ENCODE peak calls at places on chromosomes 2 and 18, in four cellular contexts. E is brain microvascular endothelial cell, G is glutamatergic neuron, I is upper lobe of left lung. O is an unnamed sample.
A peak's percentile ranks its signal among the peaks of the same experiment; 100 is the strongest.

GRCh38 chr2:48530033-48530804 is at the start of gene STON1:
- DNase-seq in E (no peak), G (peak; percentile 55), I (peak; percentile 59), O (peak; percentile 17)

GRCh38 chr2:119352357-119352756 is 14.3 kb downstream of the C2orf76 start:
- DNase-seq in G (no peak), E (no peak), I (no peak), O (no peak)

GRCh38 chr18:28044036-28044435 is 132.9 kb downstream of the CDH2 start:
- DNase-seq in I (no peak), E (no peak), G (no peak), O (no peak)

GRCh38 chr2:228535396-228535795 is 353.9 kb upstream of the SPHKAP start:
- DNase-seq in I (no peak), G (no peak), E (no peak), O (no peak)

GRCh38 chr18:47323158-47323557 is 71.7 kb upstream of the SKOR2 start:
- DNase-seq in E (peak; percentile 0), G (no peak), I (no peak), O (no peak)

GRCh38 chr2:233566141-233566956 is at the start of gene USP40:
- DNase-seq in G (peak; percentile 88), I (peak; percentile 93), E (peak; percentile 86), O (peak; percentile 33)

GRCh38 chr2:43882312-43882711 is 43.5 kb downstream of the ABCG8 start:
- DNase-seq in G (no peak), I (no peak), E (no peak), O (no peak)

GRCh38 chr2:3461781-3462492 is 57.4 kb downstream of the ADI1 start:
- DNase-seq in I (peak; percentile 15), G (no peak), E (no peak), O (no peak)

DNA sequence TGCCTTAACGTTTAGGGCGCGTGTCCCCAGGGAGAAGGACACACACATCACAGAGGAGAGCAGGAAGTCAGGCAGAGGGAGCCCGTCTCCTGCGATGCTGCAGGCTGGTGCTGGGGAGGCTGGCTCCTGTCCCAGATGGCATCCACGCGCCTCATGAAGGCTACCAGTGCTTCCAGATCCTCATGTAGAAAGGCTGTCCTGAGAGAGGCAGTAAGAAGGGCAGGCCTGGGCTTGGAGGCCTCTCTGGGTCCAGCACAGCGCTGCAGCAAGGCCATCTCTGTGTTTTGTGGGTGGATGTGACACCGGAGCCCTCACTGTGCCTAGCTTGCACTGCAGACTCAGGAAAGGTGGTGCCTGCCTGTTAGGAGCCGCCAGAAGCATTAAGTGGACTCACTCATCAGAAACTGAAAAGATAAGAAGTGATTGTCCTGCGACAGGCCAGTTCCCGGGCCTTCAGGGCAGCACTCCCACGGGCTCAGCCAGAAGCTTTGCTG is 62.7 kb downstream of the FAM168B start:
- DNase-seq in G (no peak), E (no peak), I (no peak), O (no peak)
- TF ChIP-seq CTCF in G (no peak), E (no peak), I (no peak), O (no peak)

DNA sequence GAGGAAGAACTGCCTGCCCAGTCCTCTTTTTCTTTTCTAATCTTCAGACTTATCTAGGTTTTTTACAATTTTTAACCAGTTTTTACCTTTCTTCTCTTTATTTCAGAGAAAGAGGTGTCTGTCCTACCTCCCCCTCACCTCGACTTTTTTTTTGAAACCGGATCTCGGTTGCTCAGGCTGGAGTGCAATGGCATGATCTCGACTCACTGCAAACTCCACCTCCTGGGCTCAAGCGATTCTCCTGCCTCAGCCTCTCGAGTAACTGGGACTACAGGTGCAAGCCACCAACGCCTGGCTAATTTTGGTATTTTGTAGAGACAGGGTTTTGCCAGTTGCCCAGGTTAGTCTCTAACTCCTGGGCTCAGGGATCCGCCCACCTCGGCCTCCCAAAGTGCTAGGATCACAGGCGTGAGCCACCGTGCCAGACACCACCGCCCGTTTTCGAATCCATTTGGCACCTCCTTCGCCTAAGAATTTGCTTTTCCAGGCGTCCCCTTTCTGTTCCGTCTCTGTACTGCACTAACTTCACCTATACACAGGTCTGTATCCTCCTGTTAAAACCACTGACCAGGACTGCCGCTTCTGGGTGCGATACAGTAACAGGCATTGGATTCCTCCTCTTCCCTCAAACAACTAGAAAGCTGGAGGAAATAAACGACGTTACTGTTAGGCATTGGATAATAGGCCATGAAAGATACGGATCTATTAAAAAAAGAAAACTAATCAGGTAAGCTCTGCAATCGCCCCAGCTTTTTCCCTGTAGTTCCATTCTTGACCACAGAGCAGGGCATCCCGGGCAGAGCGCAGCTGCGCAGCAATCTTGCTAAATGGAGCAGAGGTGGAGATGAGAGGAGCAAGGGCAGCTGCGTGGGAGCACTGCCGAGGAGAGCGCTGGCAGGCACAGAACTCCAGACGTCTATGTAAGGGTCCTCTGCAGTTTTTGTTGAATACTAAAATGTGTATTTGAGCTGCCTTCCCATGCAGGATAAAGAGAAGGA is 69.9 kb downstream of the ZC3H6 start:
- DNase-seq in E (no peak), I (no peak), G (no peak), O (no peak)
- TF ChIP-seq CTCF in E (no peak), I (no peak), G (peak; percentile 30), O (no peak)

GRCh38 chr2:192029089-192029488 is 165.6 kb downstream of the TMEFF2 start:
- DNase-seq in I (no peak), E (peak; percentile 21), G (peak; percentile 44), O (no peak)
- TF ChIP-seq CTCF in I (no peak), E (peak; percentile 60), G (no peak), O (no peak)

DNA sequence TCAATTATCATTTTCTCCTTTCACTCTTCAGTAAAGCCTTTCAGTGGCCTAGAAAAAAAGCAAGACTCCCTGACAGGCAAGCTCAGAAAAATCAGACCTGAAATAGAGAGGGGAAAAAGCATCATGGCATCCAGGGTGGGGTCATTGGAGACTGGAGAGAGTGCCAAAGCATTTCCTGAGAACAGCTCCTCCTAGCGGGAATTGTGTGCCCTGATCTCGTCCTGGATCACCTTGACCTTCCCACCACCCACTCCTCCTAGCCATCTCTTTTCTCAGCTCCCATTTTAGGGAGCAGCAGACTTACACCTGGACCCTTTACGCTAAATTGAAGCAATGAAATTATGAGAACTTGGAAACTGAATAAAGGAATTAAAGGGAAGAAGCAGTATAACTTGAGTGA is 176.6 kb downstream of the VWC2L start:
- DNase-seq in E (no peak), I (no peak), G (peak; percentile 38), O (no peak)
- TF ChIP-seq CTCF in E (peak; percentile 58), I (no peak), G (peak; percentile 56), O (no peak)

GRCh38 chr2:98482362-98482761 is 37.7 kb downstream of the INPP4A start:
- DNase-seq in E (no peak), I (no peak), G (no peak), O (no peak)
- TF ChIP-seq CTCF in E (no peak), I (no peak), G (no peak), O (no peak)

O was measured in natural killer cell.